ENCODE peak calls at places on chromosomes 6 and 20, in ten cellular contexts. R is smooth muscle cell of the brain vasculature; P is HT1080; D is HFFc6; K is posterior vena cava; X is stomach; F is fibroblast of lung; Z is COR-L47; T is stimulated activated naive B cell treated with anti-CD40 and anti-IgM and Interleukin-4, amounts not matched to agents 10 μg/mL and 1 μg/mL and 100 μg/mL, for 72 hours; C is cardiac muscle cell. O is an unnamed sample.

GRCh38 chr6:109006818-109007217 is 87.8 kb downstream of the SESN1 start:
- DNase-seq in R (no peak), P (no peak), D (no peak), K (no peak), X (no peak), F (no peak), Z (no peak), T (no peak), C (no peak), O (no peak)

GRCh38 chr6:125363010-125363359 is 61.2 kb upstream of the HDDC2 start:
- DNase-seq in R (no peak), P (no peak), D (peak; percentile 4), K (no peak), X (no peak), F (peak; percentile 20), Z (no peak), T (no peak), C (no peak), O (no peak)

GRCh38 chr20:46119547-46119946 is 1.4 kb downstream of the CD40 start:
- DNase-seq in R (no peak), P (no peak), D (no peak), K (no peak), X (peak; percentile 8), F (no peak), Z (no peak), T (no peak), C (no peak), O (no peak)

GRCh38 chr6:101083533-101084172 is 202.5 kb upstream of the ASCC3 start:
- DNase-seq in R (no peak), P (peak; percentile 78), D (peak; percentile 93), K (no peak), X (no peak), F (peak; percentile 4), Z (no peak), T (no peak), C (no peak), O (no peak)

GRCh38 chr6:30834643-30835042 is 49.7 kb upstream of the DDR1 start:
- DNase-seq in R (no peak), P (no peak), D (no peak), K (no peak), X (no peak), F (no peak), Z (no peak), T (no peak), C (no peak), O (no peak)

GRCh38 chr6:13593720-13594119 is 19.3 kb downstream of the SIRT5 start:
- DNase-seq in R (no peak), P (peak; percentile 11), D (no peak), K (no peak), X (no peak), F (no peak), Z (no peak), T (no peak), C (no peak), O (no peak)

GRCh38 chr6:100751590-100751989 is 129.5 kb downstream of the ASCC3 start:
- DNase-seq in R (no peak), P (no peak), D (no peak), K (no peak), X (no peak), F (no peak), Z (no peak), T (no peak), C (no peak), O (no peak)

GRCh38 chr6:33828764-33829731 is 25.2 kb upstream of the MLN start:
- DNase-seq in R (no peak), P (no peak), D (no peak), K (peak; percentile 62), X (no peak), F (no peak), Z (peak; percentile 62), T (no peak), C (peak; percentile 37), O (no peak)

GRCh38 chr6:134295953-134296553 is 21.9 kb downstream of the SGK1 start:
- DNase-seq in R (peak; percentile 77), P (peak; percentile 95), D (peak; percentile 97), K (no peak), X (no peak), F (peak; percentile 100), Z (no peak), T (no peak), C (no peak), O (no peak)

GRCh38 chr6:111844921-111845320 is 28.3 kb downstream of the FYN start:
- DNase-seq in R (no peak), P (no peak), D (no peak), K (no peak), X (no peak), F (no peak), Z (no peak), T (no peak), C (no peak), O (no peak)

GRCh38 chr6:168667428-168667805 is 226.4 kb downstream of the SMOC2 start:
- DNase-seq in R (no peak), P (no peak), D (no peak), K (no peak), X (no peak), F (no peak), Z (no peak), T (no peak), C (no peak), O (no peak)

GRCh38 chr6:98452721-98453120 is 381.7 kb upstream of the POU3F2 start:
- DNase-seq in R (no peak), P (no peak), D (no peak), K (no peak), X (no peak), F (no peak), Z (no peak), T (no peak), C (no peak), O (no peak)

GRCh38 chr6:158611600-158612041 is 32.9 kb downstream of the DYNLT1 start:
- DNase-seq in R (no peak), P (no peak), D (no peak), K (no peak), X (peak; percentile 25), F (no peak), Z (no peak), T (no peak), C (peak; percentile 74), O (no peak)

GRCh38 chr6:150925655-150925928 is 60.1 kb downstream of the MTHFD1L start:
- DNase-seq in R (no peak), P (no peak), D (no peak), K (no peak), X (no peak), F (no peak), Z (no peak), T (no peak), C (no peak), O (no peak)

GRCh38 chr6:2103644-2104523 is 141.5 kb downstream of the GMDS start:
- DNase-seq in R (peak; percentile 59), P (peak; percentile 56), D (peak; percentile 53), K (no peak), X (no peak), F (peak; percentile 70), Z (peak; percentile 45), T (no peak), C (peak; percentile 36), O (no peak)

GRCh38 chr20:15916623-15917022 is 656.6 kb downstream of the KIF16B start:
- DNase-seq in R (no peak), P (peak; percentile 32), D (no peak), K (no peak), X (no peak), F (no peak), Z (no peak), T (no peak), C (no peak), O (no peak)

GRCh38 chr20:24017160-24017761 is 28.7 kb upstream of the GGTLC1 start:
- DNase-seq in R (no peak), P (peak; percentile 46), D (no peak), K (no peak), X (no peak), F (no peak), Z (no peak), T (no peak), C (no peak), O (no peak)

GRCh38 chr20:34461779-34462087 is 54.5 kb upstream of the DYNLRB1 start:
- DNase-seq in R (no peak), P (no peak), D (no peak), K (no peak), X (no peak), F (no peak), Z (no peak), T (no peak), C (no peak), O (no peak)

GRCh38 chr20:63847374-63848002 is 13.8 kb upstream of the ABHD16B start:
- DNase-seq in R (no peak), P (no peak), D (no peak), K (no peak), X (no peak), F (no peak), Z (no peak), T (no peak), C (no peak), O (no peak)

GRCh38 chr6:89956182-89956581 is 61.9 kb downstream of the GJA10 start:
- DNase-seq in R (no peak), P (no peak), D (no peak), K (no peak), X (no peak), F (no peak), Z (no peak), T (no peak), C (no peak), O (no peak)

GRCh38 chr6:88586371-88587157 is 376.9 kb downstream of the RNGTT start:
- DNase-seq in R (no peak), P (peak; percentile 7), D (no peak), K (no peak), X (no peak), F (no peak), Z (no peak), T (no peak), C (no peak), O (peak; percentile 71)

GRCh38 chr20:41627001-41627400 is 8.8 kb upstream of the CHD6 start:
- DNase-seq in R (no peak), P (no peak), D (no peak), K (no peak), X (no peak), F (no peak), Z (no peak), T (no peak), C (no peak), O (no peak)

GRCh38 chr6:8557019-8557748 is 121.8 kb upstream of the SLC35B3 start:
- DNase-seq in R (no peak), P (no peak), D (no peak), K (no peak), X (no peak), F (no peak), Z (no peak), T (no peak), C (no peak), O (no peak)

GRCh38 chr6:111162504-111162903 is 75.2 kb downstream of the SLC16A10 start:
- DNase-seq in R (no peak), P (no peak), D (no peak), K (no peak), X (no peak), F (peak; percentile 5), Z (no peak), T (no peak), C (no peak), O (no peak)

GRCh38 chr6:122530440-122531046 is 58.9 kb upstream of the SERINC1 start:
- DNase-seq in R (peak; percentile 37), P (peak; percentile 64), D (peak; percentile 59), K (no peak), X (peak; percentile 53), F (peak; percentile 74), Z (peak; percentile 34), T (peak; percentile 28), C (peak; percentile 81), O (no peak)

GRCh38 chr6:48826318-48826595 is 636.8 kb downstream of the MMUT start:
- DNase-seq in R (no peak), P (no peak), D (no peak), K (no peak), X (no peak), F (no peak), Z (no peak), T (no peak), C (no peak), O (no peak)

GRCh38 chr20:46833360-46833759 is 61.3 kb upstream of the EYA2 start:
- DNase-seq in R (no peak), P (no peak), D (no peak), K (no peak), X (no peak), F (no peak), Z (no peak), T (no peak), C (no peak), O (no peak)

GRCh38 chr6:7911345-7911725 is 747 bp upstream of the TXNDC5 start:
- DNase-seq in R (no peak), P (no peak), D (no peak), K (no peak), X (no peak), F (no peak), Z (peak; percentile 66), T (no peak), C (no peak), O (no peak)

O was measured in thoracic aorta.